ENCODE peak calls at places on chromosome 12, in five cellular contexts. V is AG04449, Z is RWPE2, O is tibial nerve, P is epithelial cell of esophagus. G is an unnamed sample.

GRCh38 chr12:11954181-11954580 is 116.6 kb upstream of the BCL2L14 start:
- DNase-seq in Z (no peak), O (no peak), P (no peak), V (no peak), G (no peak)

GRCh38 chr12:69872804-69873203 is 47.8 kb downstream of the MYRFL start:
- DNase-seq in V (no peak), Z (no peak), P (peak), O (no peak), G (no peak)

GRCh38 chr12:103547929-103548328 is 39.1 kb upstream of the STAB2 start:
- DNase-seq in O (no peak), V (no peak), P (no peak), Z (no peak), G (no peak)

GRCh38 chr12:131091413-131091975 is 137.8 kb downstream of the ADGRD1 start:
- DNase-seq in V (no peak), Z (no peak), P (no peak), O (no peak), G (no peak)

GRCh38 chr12:54173066-54173726 is 15.6 kb downstream of the SMUG1 start:
- DNase-seq in V (no peak), O (peak), Z (no peak), P (peak), G (no peak)

GRCh38 chr12:22529281-22530060 is 14.9 kb downstream of the C2CD5 start:
- DNase-seq in V (no peak), Z (no peak), O (no peak), P (peak), G (no peak)

GRCh38 chr12:95446511-95446910 is 27.4 kb upstream of the METAP2 start:
- DNase-seq in O (peak), P (no peak), Z (no peak), V (no peak), G (no peak)

GRCh38 chr12:131176926-131177325 is 223.2 kb downstream of the ADGRD1 start:
- DNase-seq in O (no peak), Z (no peak), P (no peak), V (no peak), G (no peak)

GRCh38 chr12:14769462-14769836 is 33.8 kb downstream of the WBP11 start:
- DNase-seq in V (no peak), O (peak), Z (no peak), P (no peak), G (no peak)

GRCh38 chr12:95218164-95218851 is 701 bp downstream of the VEZT start:
- DNase-seq in P (peak), Z (no peak), O (peak), V (no peak), G (no peak)

GRCh38 chr12:39840422-39840821 is 220.8 kb upstream of the ABCD2 start:
- DNase-seq in V (no peak), O (no peak), P (no peak), Z (no peak), G (no peak)

GRCh38 chr12:48045965-48046364 is 41.7 kb upstream of the COL2A1 start:
- DNase-seq in Z (no peak), O (no peak), V (no peak), P (peak), G (no peak)

GRCh38 chr12:51323317-51323960 is 535 bp downstream of the BIN2 start:
- DNase-seq in V (no peak), P (no peak), O (no peak), Z (no peak), G (no peak)

GRCh38 chr12:108305520-108305919 is 33.6 kb downstream of the CMKLR1 start:
- DNase-seq in Z (no peak), P (peak), O (peak), V (peak), G (no peak)

GRCh38 chr12:18747960-18748359 is 10.0 kb downstream of the CAPZA3 start:
- DNase-seq in O (no peak), Z (no peak), V (peak), P (peak), G (peak)

GRCh38 chr12:17062296-17063061 is 456.5 kb upstream of the LMO3 start:
- DNase-seq in P (peak), Z (no peak), V (no peak), O (no peak), G (no peak)

GRCh38 chr12:48601013-48601756 is 31.3 kb upstream of the LALBA start:
- DNase-seq in Z (no peak), O (no peak), V (peak), P (peak), G (no peak)

GRCh38 chr12:65170245-65170881 is 980 bp downstream of the LEMD3 start:
- DNase-seq in O (peak), P (peak), Z (peak), V (no peak), G (no peak)

GRCh38 chr12:65171870-65172269 is 2.5 kb downstream of the LEMD3 start:
- DNase-seq in O (no peak), Z (no peak), V (no peak), P (peak), G (no peak)

GRCh38 chr12:65171073-65171472 is 1.7 kb downstream of the LEMD3 start:
- DNase-seq in Z (no peak), P (peak), V (no peak), O (no peak), G (no peak)

GRCh38 chr12:65168606-65169310 is 625 bp upstream of the LEMD3 start:
- DNase-seq in O (no peak), Z (no peak), P (no peak), V (no peak), G (no peak)

GRCh38 chr12:65169311-65170244 is at the start of gene LEMD3:
- DNase-seq in Z (peak), O (peak), P (peak), V (peak), G (peak)
- TF ChIP-seq CTCF in Z (no peak), O (no peak), P (no peak), V (no peak), G (peak)

DNA sequence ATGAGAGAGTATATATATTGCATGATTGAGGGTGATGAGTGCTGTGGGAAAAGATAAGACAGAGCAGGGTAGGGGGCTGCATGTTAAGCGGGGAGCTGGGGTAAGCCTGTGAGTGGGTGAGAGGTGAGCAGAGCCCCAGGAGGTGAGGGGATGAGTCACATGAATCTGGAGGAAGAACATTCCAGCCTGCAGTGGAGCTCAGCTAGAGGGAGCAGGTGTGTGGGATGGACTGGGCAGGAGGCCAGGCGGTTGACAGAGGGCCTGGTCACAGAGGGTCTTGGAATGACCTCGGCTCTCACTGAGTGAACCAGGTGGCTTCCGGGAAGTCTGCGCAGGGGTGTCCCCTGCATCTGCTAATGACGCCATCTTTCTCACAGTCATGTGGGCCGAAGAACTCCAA is 44.4 kb downstream of the GIT2 start:
- DNase-seq in Z (peak), O (no peak), P (peak), V (peak), G (peak)
- H3K4me3 ChIP-seq in Z (no peak), O (no peak), P (no peak), V (peak), G (no peak)

DNA sequence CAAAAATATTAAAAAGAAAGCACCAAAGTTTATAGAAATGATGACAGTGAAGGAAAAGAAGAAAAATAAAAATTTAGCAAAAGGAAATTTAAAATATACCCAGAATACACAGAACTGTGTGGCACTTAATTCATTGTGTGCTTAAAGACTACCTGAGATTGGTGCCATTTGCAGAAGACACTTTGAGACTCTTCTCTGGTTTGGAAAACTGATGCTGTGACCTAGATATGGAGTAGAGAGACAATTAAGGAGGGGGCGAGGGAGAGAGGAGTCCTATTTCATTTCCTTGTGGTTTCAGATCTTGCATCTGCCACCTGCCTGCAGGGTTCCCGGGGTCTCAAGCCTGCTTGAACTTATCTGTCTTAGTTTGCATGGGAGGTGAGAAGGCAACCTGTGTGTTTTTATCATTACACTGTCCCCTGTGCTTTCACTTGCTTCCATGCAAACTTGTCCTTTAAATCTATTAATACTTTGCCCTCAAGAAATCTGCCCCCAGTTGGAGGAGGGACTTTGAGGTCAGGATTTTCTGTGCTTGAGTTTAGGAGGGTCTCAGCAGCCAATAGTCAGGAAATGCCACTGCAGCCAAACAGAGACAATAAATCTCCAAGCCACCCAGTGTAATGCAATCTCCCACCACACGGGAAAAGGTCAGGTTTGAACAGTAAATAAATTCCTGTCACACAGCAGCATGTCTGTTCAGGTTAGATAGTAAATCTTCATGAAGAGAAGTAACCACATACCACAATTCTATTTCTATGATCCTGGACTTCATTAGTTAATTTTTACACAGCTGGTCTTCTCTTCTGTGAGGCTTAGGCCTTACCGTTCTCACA is 119.4 kb downstream of the CAND1 start:
- DNase-seq in O (no peak), V (no peak), P (peak), Z (no peak), G (no peak)
- TF ChIP-seq CTCF in O (no peak), V (no peak), P (peak), Z (no peak), G (peak)

GRCh38 chr12:124347335-124347734 is 52.4 kb downstream of the RFLNA start:
- DNase-seq in Z (no peak), P (no peak), O (no peak), V (no peak), G (no peak)
- H3K4me3 ChIP-seq in Z (no peak), P (no peak), O (no peak), V (no peak), G (no peak)